ENCODE peak calls at places on chromosomes 5 and 9, in six cellular contexts. Y is amygdala, P is hippocampal formation, X is GM13976, W is GM12891, Z is A549. T is an unnamed sample.

GRCh38 chr5:56039985-56040384 is 45.2 kb upstream of the IL6ST start:
- DNase-seq in Y (no peak), P (no peak), X (no peak), W (no peak), Z (no peak), T (no peak)

GRCh38 chr5:45533692-45534091 is 162.5 kb downstream of the HCN1 start:
- DNase-seq in Y (no peak), P (no peak), X (no peak), W (no peak), Z (no peak), T (no peak)

GRCh38 chr5:163433271-163433670 is 4.1 kb upstream of the CCNG1 start:
- DNase-seq in Y (no peak), P (no peak), X (no peak), W (no peak), Z (no peak), T (no peak)

GRCh38 chr5:124103671-124104070 is 591.7 kb downstream of the CSNK1G3 start:
- DNase-seq in Y (no peak), P (no peak), X (no peak), W (no peak), Z (no peak), T (no peak)

GRCh38 chr9:7067169-7067568 is 309.4 kb downstream of the KDM4C start:
- DNase-seq in Y (no peak), P (no peak), X (no peak), W (no peak), Z (no peak), T (no peak)

GRCh38 chr9:90515550-90515949 is 127.1 kb downstream of the DIRAS2 start:
- DNase-seq in Y (no peak), P (no peak), X (peak; percentile 18), W (no peak), Z (no peak), T (no peak)

GRCh38 chr5:74556631-74557595 is 83.6 kb downstream of the ENC1 start:
- DNase-seq in Y (no peak), P (no peak), X (no peak), W (no peak), Z (no peak), T (no peak)

GRCh38 chr5:130720355-130720754 is 444.7 kb downstream of the HINT1 start:
- DNase-seq in Y (no peak), P (no peak), X (no peak), W (no peak), Z (peak; percentile 23), T (peak; percentile 15)

GRCh38 chr9:133100518-133101355 is 20.3 kb downstream of the RALGDS start:
- DNase-seq in Y (no peak), P (no peak), X (peak; percentile 16), W (no peak), Z (no peak), T (no peak)

GRCh38 chr9:6758418-6759113 is 793 bp downstream of the KDM4C start:
- DNase-seq in Y (peak; percentile 69), P (peak; percentile 76), X (peak; percentile 59), W (peak; percentile 32), Z (peak; percentile 50), T (no peak)

GRCh38 chr9:4084440-4084818 is 215.4 kb downstream of the GLIS3 start:
- DNase-seq in Y (peak; percentile 36), P (no peak), X (no peak), W (no peak), Z (no peak), T (no peak)

GRCh38 chr5:65925094-65925600 is 1.2 kb upstream of the ERBIN start:
- DNase-seq in Y (peak; percentile 68), P (peak; percentile 83), X (peak; percentile 84), W (peak; percentile 46), Z (peak; percentile 40), T (no peak)